ENCODE peak calls at places on chromosomes 11 and 22, in four cellular contexts. One of them, this sample, is unnamed.
A peak's percentile ranks its signal among the peaks of the same experiment; 100 is the strongest.

GRCh38 chr11:111939836-111940604 is 2.9 kb downstream of the DIXDC1 start:
- DNase-seq in heart left ventricle: no peak
- DNase-seq in esophagus squamous epithelium: no peak
- DNase-seq in stomach: no peak
- DNase-seq in this sample: no peak

GRCh38 chr22:46865052-46865434 is 102.6 kb downstream of the TBC1D22A start:
- DNase-seq in heart left ventricle: no peak
- DNase-seq in stomach: no peak
- DNase-seq in esophagus squamous epithelium: no peak
- DNase-seq in this sample: no peak

GRCh38 chr11:129861702-129862107 is 33.7 kb downstream of the NFRKB start:
- DNase-seq in heart left ventricle: peak; percentile 49
- DNase-seq in stomach: peak; percentile 89
- DNase-seq in esophagus squamous epithelium: no peak
- DNase-seq in this sample: no peak

GRCh38 chr22:42769574-42770447 is 49.1 kb upstream of the A4GALT start:
- DNase-seq in heart left ventricle: peak; percentile 82
- DNase-seq in esophagus squamous epithelium: no peak
- DNase-seq in stomach: peak; percentile 90
- DNase-seq in this sample: peak; percentile 83

GRCh38 chr11:76739798-76740197 is 43.4 kb upstream of the TSKU start:
- DNase-seq in heart left ventricle: no peak
- DNase-seq in esophagus squamous epithelium: no peak
- DNase-seq in stomach: no peak
- DNase-seq in this sample: no peak

GRCh38 chr11:76680517-76681425 is 10.2 kb upstream of the LRRC32 start:
- DNase-seq in stomach: peak; percentile 66
- DNase-seq in esophagus squamous epithelium: no peak
- DNase-seq in heart left ventricle: peak; percentile 76
- DNase-seq in this sample: peak; percentile 69

GRCh38 chr11:63262562-63262961 is 19.2 kb upstream of the SLC22A25 start:
- DNase-seq in stomach: no peak
- DNase-seq in heart left ventricle: no peak
- DNase-seq in esophagus squamous epithelium: no peak
- DNase-seq in this sample: no peak

GRCh38 chr22:27452245-27452644 is 349.3 kb downstream of the MN1 start:
- DNase-seq in stomach: no peak
- DNase-seq in esophagus squamous epithelium: no peak
- DNase-seq in heart left ventricle: no peak
- DNase-seq in this sample: no peak

GRCh38 chr11:10623797-10624761 is 55.6 kb upstream of the LYVE1 start:
- DNase-seq in esophagus squamous epithelium: no peak
- DNase-seq in stomach: no peak
- DNase-seq in heart left ventricle: no peak
- DNase-seq in this sample: no peak

GRCh38 chr11:130037058-130037457 is 32.6 kb upstream of the APLP2 start:
- DNase-seq in heart left ventricle: no peak
- DNase-seq in stomach: no peak
- DNase-seq in esophagus squamous epithelium: no peak
- DNase-seq in this sample: no peak

GRCh38 chr11:112961146-112961668 is at the start of gene NCAM1:
- DNase-seq in heart left ventricle: peak; percentile 92
- DNase-seq in stomach: peak; percentile 67
- DNase-seq in esophagus squamous epithelium: no peak
- DNase-seq in this sample: peak; percentile 21

GRCh38 chr11:129639300-129639699 is 176.3 kb upstream of the TMEM45B start:
- DNase-seq in heart left ventricle: no peak
- DNase-seq in esophagus squamous epithelium: no peak
- DNase-seq in stomach: no peak
- DNase-seq in this sample: no peak

GRCh38 chr22:27568265-27568664 is 233.3 kb downstream of the MN1 start:
- DNase-seq in esophagus squamous epithelium: no peak
- DNase-seq in stomach: no peak
- DNase-seq in heart left ventricle: no peak
- DNase-seq in this sample: no peak

GRCh38 chr11:11966826-11967668 is 41.4 kb downstream of the DKK3 start:
- DNase-seq in stomach: peak; percentile 79
- DNase-seq in heart left ventricle: peak; percentile 87
- DNase-seq in esophagus squamous epithelium: no peak
- DNase-seq in this sample: peak; percentile 79

GRCh38 chr11:20601221-20601914 is 2.0 kb downstream of the SLC6A5 start:
- DNase-seq in stomach: no peak
- DNase-seq in heart left ventricle: no peak
- DNase-seq in esophagus squamous epithelium: no peak
- DNase-seq in this sample: no peak

GRCh38 chr11:106473089-106473722 is 395.7 kb downstream of the AASDHPPT start:
- DNase-seq in stomach: no peak
- DNase-seq in esophagus squamous epithelium: no peak
- DNase-seq in heart left ventricle: no peak
- DNase-seq in this sample: no peak

GRCh38 chr22:17832665-17833064 is 58.4 kb upstream of the BID start:
- DNase-seq in esophagus squamous epithelium: no peak
- DNase-seq in heart left ventricle: peak; percentile 87
- DNase-seq in stomach: no peak
- DNase-seq in this sample: no peak

GRCh38 chr22:35102663-35103062 is 36.7 kb downstream of the ISX start:
- DNase-seq in esophagus squamous epithelium: no peak
- DNase-seq in heart left ventricle: no peak
- DNase-seq in stomach: no peak
- DNase-seq in this sample: no peak

GRCh38 chr11:129225190-129225589 is 33.1 kb upstream of the ARHGAP32 start:
- DNase-seq in stomach: no peak
- DNase-seq in heart left ventricle: no peak
- DNase-seq in esophagus squamous epithelium: no peak
- DNase-seq in this sample: no peak

GRCh38 chr11:118641463-118642019 is 34.1 kb downstream of the PHLDB1 start:
- DNase-seq in heart left ventricle: no peak
- DNase-seq in esophagus squamous epithelium: no peak
- DNase-seq in stomach: peak; percentile 88
- DNase-seq in this sample: no peak

GRCh38 chr11:47398551-47398950 is 9.8 kb upstream of the SLC39A13 start:
- DNase-seq in stomach: no peak
- DNase-seq in heart left ventricle: peak; percentile 11
- DNase-seq in esophagus squamous epithelium: no peak
- DNase-seq in this sample: no peak

GRCh38 chr11:47400813-47401279 is 7.5 kb upstream of the SLC39A13 start:
- DNase-seq in esophagus squamous epithelium: no peak
- DNase-seq in stomach: no peak
- DNase-seq in heart left ventricle: peak; percentile 48
- DNase-seq in this sample: no peak

GRCh38 chr11:47403135-47403534 is 5.3 kb upstream of the SLC39A13 start:
- DNase-seq in stomach: no peak
- DNase-seq in esophagus squamous epithelium: no peak
- DNase-seq in heart left ventricle: no peak
- DNase-seq in this sample: no peak

GRCh38 chr11:47398011-47398410 is 10.4 kb upstream of the SLC39A13 start:
- DNase-seq in heart left ventricle: peak; percentile 7
- DNase-seq in esophagus squamous epithelium: no peak
- DNase-seq in stomach: no peak
- DNase-seq in this sample: no peak

GRCh38 chr11:47399860-47400812 is 8.3 kb upstream of the SLC39A13 start:
- DNase-seq in stomach: no peak
- DNase-seq in heart left ventricle: peak; percentile 31
- DNase-seq in esophagus squamous epithelium: no peak
- DNase-seq in this sample: peak; percentile 67
- TF ChIP-seq POLR2A in stomach: no peak
- TF ChIP-seq POLR2A in heart left ventricle: peak; percentile 48
- TF ChIP-seq POLR2A in esophagus squamous epithelium: no peak
- TF ChIP-seq POLR2A in this sample: no peak

GRCh38 chr22:37803636-37804371 is 3.9 kb upstream of the GCAT start:
- DNase-seq in heart left ventricle: no peak
- DNase-seq in stomach: no peak
- DNase-seq in esophagus squamous epithelium: no peak
- DNase-seq in this sample: no peak
- TF ChIP-seq POLR2A in heart left ventricle: no peak
- TF ChIP-seq POLR2A in stomach: no peak
- TF ChIP-seq POLR2A in esophagus squamous epithelium: no peak
- TF ChIP-seq POLR2A in this sample: no peak

GRCh38 chr11:75223954-75224643 is 16.5 kb upstream of the TPBGL start:
- DNase-seq in stomach: no peak
- DNase-seq in esophagus squamous epithelium: no peak
- DNase-seq in heart left ventricle: no peak
- DNase-seq in this sample: no peak
- TF ChIP-seq POLR2A in stomach: no peak
- TF ChIP-seq POLR2A in esophagus squamous epithelium: no peak
- TF ChIP-seq POLR2A in heart left ventricle: no peak
- TF ChIP-seq POLR2A in this sample: no peak

GRCh38 chr11:72436667-72437066 is 2.3 kb upstream of the CLPB start:
- DNase-seq in esophagus squamous epithelium: no peak
- DNase-seq in stomach: no peak
- DNase-seq in heart left ventricle: no peak
- DNase-seq in this sample: no peak
- TF ChIP-seq POLR2A in esophagus squamous epithelium: no peak
- TF ChIP-seq POLR2A in stomach: no peak
- TF ChIP-seq POLR2A in heart left ventricle: no peak
- TF ChIP-seq POLR2A in this sample: no peak

GRCh38 chr22:38291201-38291777 is 18.5 kb upstream of the TMEM184B start:
- DNase-seq in esophagus squamous epithelium: no peak
- DNase-seq in heart left ventricle: no peak
- DNase-seq in stomach: no peak
- DNase-seq in this sample: no peak
- TF ChIP-seq POLR2A in esophagus squamous epithelium: no peak
- TF ChIP-seq POLR2A in heart left ventricle: no peak
- TF ChIP-seq POLR2A in stomach: no peak
- TF ChIP-seq POLR2A in this sample: no peak

This sample was measured in GM12891.